ENCODE peak calls at places on chromosomes 7 and 10, in five cellular contexts. R, U, I, G and A are unnamed samples.
A peak's percentile ranks its signal among the peaks of the same experiment; 100 is the strongest.

GRCh38 chr7:152588350-152588749 is 87.6 kb downstream of the XRCC2 start:
- DNase-seq in I (no peak), U (no peak), G (peak; percentile 13), R (no peak), A (no peak)

GRCh38 chr7:78437118-78437517 is 638.5 kb downstream of the PHTF2 start:
- DNase-seq in U (no peak), R (no peak), I (no peak), G (no peak), A (no peak)

GRCh38 chr10:44979281-44980181 is 922 bp upstream of the DEPP1 start:
- DNase-seq in U (no peak), G (no peak), I (no peak), R (no peak), A (no peak)

GRCh38 chr7:145812218-145812617 is 304.4 kb upstream of the CNTNAP2 start:
- DNase-seq in U (no peak), G (no peak), I (no peak), R (no peak), A (no peak)

GRCh38 chr7:25860882-25861228 is 291.1 kb upstream of the NFE2L3 start:
- DNase-seq in G (no peak), U (no peak), R (no peak), I (no peak), A (no peak)

GRCh38 chr10:6406220-6407033 is 173.6 kb downstream of the PRKCQ start:
- DNase-seq in I (no peak), G (peak; percentile 54), R (no peak), U (no peak), A (no peak)

GRCh38 chr7:20407585-20408466 is 77.1 kb downstream of the ITGB8 start:
- DNase-seq in G (peak; percentile 71), R (no peak), U (peak; percentile 26), I (no peak), A (peak; percentile 27)

GRCh38 chr7:87220026-87220733 is 648 bp upstream of the TMEM243 start:
- DNase-seq in R (peak; percentile 64), G (peak; percentile 90), I (peak; percentile 91), U (peak; percentile 68), A (peak; percentile 62)

GRCh38 chr10:133012573-133013359 is 70.4 kb upstream of the CFAP46 start:
- DNase-seq in U (peak; percentile 33), G (no peak), R (no peak), I (no peak), A (peak; percentile 45)

GRCh38 chr7:26656735-26657134 is 207.7 kb downstream of the SKAP2 start:
- DNase-seq in U (no peak), I (no peak), R (no peak), G (no peak), A (no peak)

GRCh38 chr10:59337254-59337653 is 25.1 kb downstream of the FAM13C start:
- DNase-seq in R (no peak), I (no peak), G (peak; percentile 60), U (peak; percentile 59), A (no peak)

GRCh38 chr7:25124485-25125136 is 449 bp downstream of the CYCS start:
- DNase-seq in U (no peak), I (peak; percentile 38), G (no peak), R (no peak), A (no peak)

GRCh38 chr7:157700237-157701005 is 363.6 kb downstream of the DNAJB6 start:
- DNase-seq in I (no peak), G (no peak), U (no peak), R (no peak), A (no peak)

GRCh38 chr10:50522908-50523307 is 100.8 kb downstream of the SGMS1 start:
- DNase-seq in I (no peak), R (no peak), G (no peak), U (no peak), A (no peak)

GRCh38 chr7:13109201-13109600 is 421.8 kb downstream of the ARL4A start:
- DNase-seq in U (no peak), I (no peak), G (no peak), R (no peak), A (no peak)

GRCh38 chr7:29988391-29989256 is 977 bp downstream of the SCRN1 start:
- DNase-seq in G (peak; percentile 61), I (peak; percentile 85), R (no peak), U (no peak), A (no peak)

GRCh38 chr10:115638246-115638645 is 545.1 kb downstream of the ATRNL1 start:
- DNase-seq in R (no peak), I (no peak), G (no peak), U (no peak), A (no peak)

GRCh38 chr7:140067052-140067451 is 4.3 kb upstream of the PARP12 start:
- DNase-seq in G (no peak), R (no peak), I (no peak), U (no peak), A (no peak)

GRCh38 chr7:150947761-150948680 is 30.1 kb downstream of the KCNH2 start:
- DNase-seq in I (no peak), G (no peak), R (no peak), U (no peak), A (no peak)

DNA sequence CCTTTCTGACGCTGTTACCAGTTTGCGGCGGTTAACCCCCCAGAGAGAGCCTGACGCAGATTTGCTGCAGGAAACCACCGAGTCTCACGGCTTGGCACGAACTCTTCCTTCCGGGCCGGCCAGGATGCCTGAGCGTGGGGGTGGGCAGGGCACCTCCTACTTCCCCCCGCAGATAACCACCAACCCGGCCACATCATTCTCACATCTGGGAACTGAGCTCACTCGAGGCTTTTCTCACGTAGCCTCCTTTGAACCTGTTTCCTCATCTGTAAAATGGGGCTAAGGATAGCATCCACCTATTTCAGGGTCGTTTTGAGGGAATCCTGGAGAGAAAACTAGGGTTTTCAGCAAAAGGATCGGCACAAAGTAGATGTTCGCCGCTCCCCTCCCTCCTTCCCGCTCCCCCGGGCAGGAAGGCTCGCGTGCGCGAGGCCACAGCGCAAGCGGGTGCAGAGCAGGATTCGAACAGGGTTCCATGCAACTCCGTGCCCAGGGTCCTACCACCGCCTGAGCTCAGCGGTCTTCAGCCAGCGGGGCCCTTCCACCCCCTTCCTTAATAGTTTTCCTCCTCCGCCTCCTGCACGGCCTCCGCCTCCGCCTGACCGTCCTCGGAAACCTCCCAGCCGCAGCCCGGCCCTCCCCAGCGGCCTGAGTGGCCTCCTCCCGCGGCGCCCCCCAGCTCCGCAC is 23.7 kb downstream of the DDIT4 start:
- DNase-seq in I (peak; percentile 94), U (peak; percentile 85), R (peak; percentile 92), G (no peak), A (no peak)
- TF ChIP-seq CTCF in I (no peak), U (no peak), R (no peak), G (no peak), A (no peak)

GRCh38 chr7:122802211-122802833 is 83.9 kb downstream of the CADPS2 start:
- DNase-seq in R (no peak), I (no peak), G (no peak), U (peak; percentile 17), A (no peak)

GRCh38 chr7:122803851-122804250 is 82.4 kb downstream of the CADPS2 start:
- DNase-seq in R (no peak), U (no peak), I (no peak), G (no peak), A (no peak)

GRCh38 chr7:122803323-122803722 is 82.9 kb downstream of the CADPS2 start:
- DNase-seq in G (no peak), I (no peak), U (no peak), R (no peak), A (no peak)
- TF ChIP-seq CTCF in G (peak; percentile 41), I (peak; percentile 51), U (no peak), R (no peak), A (no peak)

DNA sequence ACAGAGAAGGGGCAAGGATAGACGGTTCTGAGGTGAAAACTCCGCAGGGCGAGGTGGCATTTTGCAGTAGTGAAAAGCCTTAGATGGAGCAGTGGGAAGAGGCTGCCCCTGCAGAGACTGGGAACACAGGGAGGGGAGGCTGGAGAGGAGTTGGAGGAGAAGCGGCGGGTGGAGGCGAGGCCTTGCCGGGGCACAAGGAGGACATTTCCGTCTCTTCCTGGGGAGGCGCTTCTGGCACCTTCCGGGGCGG is 42.6 kb downstream of the LDB3 start:
- DNase-seq in U (no peak), I (no peak), G (no peak), R (no peak), A (no peak)
- TF ChIP-seq CTCF in U (no peak), I (peak; percentile 66), G (no peak), R (no peak), A (no peak)

DNA sequence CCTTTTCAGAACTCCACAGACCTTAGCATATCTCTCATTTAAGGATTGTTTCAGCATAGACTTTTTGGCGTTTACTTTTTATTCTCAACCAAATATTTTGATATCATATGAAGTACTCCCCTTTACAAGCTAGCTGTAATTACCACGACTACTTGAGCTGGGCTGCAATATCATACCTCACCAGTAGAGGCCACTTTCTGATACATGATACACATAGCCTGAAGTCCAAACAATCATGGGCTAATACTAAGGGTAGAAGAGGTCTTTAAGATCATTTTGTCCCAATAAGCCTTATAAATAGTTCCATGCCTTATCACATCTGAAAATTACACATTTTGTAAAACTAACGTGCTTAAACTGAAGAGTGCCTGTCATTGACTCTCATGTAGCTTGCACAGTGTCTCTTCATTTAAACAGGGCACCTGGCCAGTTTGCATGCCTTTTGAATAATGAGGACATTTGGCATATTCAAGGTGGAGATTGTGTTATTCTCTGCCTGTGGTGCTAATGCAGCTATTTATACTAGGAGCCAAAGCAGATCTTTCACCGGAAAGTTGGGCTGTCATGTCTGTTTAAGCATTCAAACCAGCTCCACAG is 403.7 kb upstream of the ZMIZ1 start:
- DNase-seq in R (no peak), G (no peak), I (no peak), U (no peak), A (no peak)
- TF ChIP-seq CTCF in R (peak; percentile 25), G (no peak), I (peak; percentile 60), U (no peak), A (no peak)